ENCODE peak calls at places on chromosomes 5 and 9, in six cellular contexts. C is cardiac fibroblast; D is lung; H is type B pancreatic cell; G is keratinocyte; T is CD4-positive, alpha-beta T cell. L is an unnamed sample.

GRCh38 chr9:18549772-18550171 is 75.8 kb downstream of the ADAMTSL1 start:
- DNase-seq in C (no peak), D (no peak), H (no peak), G (no peak), T (no peak), L (no peak)

GRCh38 chr5:9454012-9454481 is 91.8 kb downstream of the SEMA5A start:
- DNase-seq in C (no peak), D (no peak), H (no peak), G (no peak), T (no peak), L (no peak)

GRCh38 chr9:121024237-121024636 is 25.8 kb downstream of the C5 start:
- DNase-seq in C (no peak), D (no peak), H (no peak), G (no peak), T (no peak), L (no peak)

GRCh38 chr9:106557996-106558667 is 304.8 kb upstream of the ZNF462 start:
- DNase-seq in C (no peak), D (no peak), H (no peak), G (no peak), T (no peak), L (no peak)

GRCh38 chr5:147388171-147388977 is 121.5 kb downstream of the DPYSL3 start:
- DNase-seq in C (no peak), D (no peak), H (no peak), G (no peak), T (no peak), L (no peak)

GRCh38 chr9:81621111-81621510 is 68.2 kb downstream of the TLE1 start:
- DNase-seq in C (no peak), D (no peak), H (no peak), G (no peak), T (no peak), L (no peak)

GRCh38 chr9:127980056-127980705 is 608 bp downstream of the EEIG1 start:
- DNase-seq in C (no peak), D (no peak), H (no peak), G (no peak), T (no peak), L (peak; percentile 66)

GRCh38 chr5:139644001-139644456 is 4.1 kb upstream of the CXXC5 start:
- DNase-seq in C (no peak), D (no peak), H (no peak), G (no peak), T (no peak), L (no peak)

GRCh38 chr9:112642126-112642525 is 75.8 kb downstream of the INIP start:
- DNase-seq in C (no peak), D (no peak), H (no peak), G (no peak), T (no peak), L (no peak)

GRCh38 chr9:128838338-128838737 is 8.7 kb upstream of the SPOUT1 start:
- DNase-seq in C (no peak), D (no peak), H (no peak), G (no peak), T (no peak), L (no peak)

GRCh38 chr5:168978015-168978414 is 322.9 kb downstream of the SLIT3 start:
- DNase-seq in C (peak; percentile 82), D (no peak), H (no peak), G (peak; percentile 40), T (no peak), L (no peak)

GRCh38 chr9:121929893-121930875 is 162.9 kb downstream of the TTLL11 start:
- DNase-seq in C (no peak), D (no peak), H (no peak), G (no peak), T (no peak), L (peak; percentile 56)

GRCh38 chr5:132484386-132484715 is 6.2 kb downstream of the IRF1 start:
- DNase-seq in C (no peak), D (no peak), H (no peak), G (no peak), T (peak; percentile 13), L (no peak)

GRCh38 chr9:127586537-127586936 is 25.5 kb upstream of the STXBP1 start:
- DNase-seq in C (peak; percentile 87), D (peak; percentile 82), H (peak; percentile 80), G (no peak), T (peak; percentile 40), L (peak; percentile 77)

GRCh38 chr9:134046894-134047681 is 20.7 kb downstream of the BRD3 start:
- DNase-seq in C (no peak), D (no peak), H (no peak), G (no peak), T (no peak), L (no peak)

GRCh38 chr9:76810377-76810957 is 46.2 kb downstream of the PCA3 start:
- DNase-seq in C (peak; percentile 81), D (peak; percentile 37), H (no peak), G (peak; percentile 23), T (no peak), L (peak; percentile 60)

DNA sequence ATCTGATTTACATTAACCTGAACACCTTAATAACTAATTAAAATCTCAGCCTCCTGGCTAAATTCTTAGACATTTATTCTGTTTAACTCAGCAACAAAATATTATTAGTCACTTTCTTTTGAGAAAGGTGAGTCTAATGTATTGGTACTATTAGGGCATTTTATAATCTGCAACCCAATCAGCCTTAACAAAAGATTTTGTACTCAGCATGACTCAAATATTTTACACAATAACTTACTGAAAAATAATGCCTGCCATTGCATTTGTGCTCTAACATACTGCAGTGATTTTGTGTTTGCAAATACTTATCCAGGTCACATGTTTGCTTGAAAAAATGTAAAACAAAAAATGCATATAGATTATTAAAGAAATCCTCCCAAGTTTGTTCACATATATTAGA is 1129.9 kb downstream of the TAF11L14 start:
- DNase-seq in C (no peak), D (no peak), H (no peak), G (no peak), T (no peak), L (no peak)
- TF ChIP-seq CTCF in C (no peak), D (no peak), H (no peak), G (no peak), T (no peak), L (no peak)

DNA sequence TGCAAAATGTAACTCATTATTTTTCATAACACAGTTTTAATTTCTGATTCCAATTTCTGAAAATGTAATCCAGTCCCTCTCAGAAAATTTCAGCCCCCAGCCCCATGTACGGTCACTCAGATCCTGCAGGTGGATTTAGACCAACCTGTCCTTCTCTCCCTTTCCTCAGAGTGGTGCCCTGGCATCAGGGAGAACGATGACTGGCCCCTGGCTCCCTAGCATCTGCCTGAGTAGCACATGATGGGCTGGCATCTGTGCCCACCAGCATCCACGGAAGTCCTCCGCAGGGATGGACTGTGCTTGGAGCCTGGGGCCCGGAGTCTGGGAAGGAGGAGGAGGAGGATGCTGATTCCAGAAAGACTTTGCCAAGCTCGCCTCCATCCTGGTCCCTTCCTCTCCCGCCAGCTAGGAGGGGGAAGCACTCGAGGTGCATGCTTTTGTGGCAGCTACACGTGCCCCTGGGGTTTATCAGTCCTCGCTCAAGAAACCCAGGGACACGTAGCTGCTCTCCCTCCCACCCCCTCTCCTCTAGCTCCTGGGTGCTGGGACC is 54.4 kb upstream of the RUFY1 start:
- DNase-seq in C (no peak), D (no peak), H (no peak), G (no peak), T (no peak), L (no peak)
- TF ChIP-seq CTCF in C (no peak), D (no peak), H (no peak), G (peak; percentile 36), T (no peak), L (no peak)

GRCh38 chr5:43437062-43437660 is 25.0 kb upstream of the CCL28 start:
- DNase-seq in C (no peak), D (no peak), H (no peak), G (no peak), T (no peak), L (no peak)
- TF ChIP-seq CTCF in C (no peak), D (no peak), H (no peak), G (peak; percentile 34), T (no peak), L (no peak)

DNA sequence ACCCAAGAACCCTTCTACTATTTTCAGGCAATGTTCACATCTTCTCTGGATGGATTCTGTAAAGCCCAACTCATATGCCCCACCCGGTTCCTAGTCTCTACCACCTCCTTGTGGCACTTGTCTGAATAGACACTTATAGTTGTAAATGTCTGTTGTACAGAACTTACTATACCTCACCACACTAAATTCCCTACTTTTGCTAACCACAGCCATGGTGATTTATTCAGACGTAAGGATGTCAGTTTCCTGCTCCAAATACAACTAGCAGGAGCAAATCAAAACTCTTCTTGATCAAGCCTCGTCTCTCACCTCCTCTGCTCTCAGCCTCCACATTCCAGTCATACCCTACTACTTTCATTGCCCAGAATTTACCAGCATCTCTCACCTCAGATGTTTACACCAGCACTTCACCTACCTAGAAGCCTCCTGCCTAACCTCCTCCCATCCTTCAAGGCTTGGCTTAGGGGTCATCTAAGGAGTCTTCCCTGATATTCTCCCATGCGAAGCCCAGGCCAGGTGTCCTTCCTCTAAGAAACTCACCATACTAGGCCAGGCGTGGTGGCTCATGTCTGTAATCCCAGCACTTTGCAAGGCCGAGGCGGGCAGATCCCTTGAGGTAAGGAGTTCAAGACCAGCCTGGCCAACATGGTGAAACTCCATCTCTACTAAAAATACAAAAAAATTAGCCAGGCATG is 75.5 kb downstream of the MAPKAP1 start:
- DNase-seq in C (peak; percentile 80), D (no peak), H (no peak), G (no peak), T (no peak), L (no peak)
- TF ChIP-seq CTCF in C (peak; percentile 69), D (peak; percentile 22), H (peak; percentile 72), G (peak; percentile 49), T (peak; percentile 29), L (peak; percentile 34)

GRCh38 chr9:123724211-123724831 is 205.6 kb downstream of the DENND1A start:
- DNase-seq in C (peak; percentile 79), D (no peak), H (no peak), G (no peak), T (no peak), L (no peak)
- TF ChIP-seq CTCF in C (peak; percentile 41), D (no peak), H (no peak), G (no peak), T (no peak), L (no peak)

GRCh38 chr9:70765935-70766334 is 351.5 kb upstream of the KLF9 start:
- DNase-seq in C (no peak), D (no peak), H (no peak), G (no peak), T (no peak), L (no peak)
- TF ChIP-seq CTCF in C (no peak), D (no peak), H (no peak), G (no peak), T (no peak), L (no peak)

DNA sequence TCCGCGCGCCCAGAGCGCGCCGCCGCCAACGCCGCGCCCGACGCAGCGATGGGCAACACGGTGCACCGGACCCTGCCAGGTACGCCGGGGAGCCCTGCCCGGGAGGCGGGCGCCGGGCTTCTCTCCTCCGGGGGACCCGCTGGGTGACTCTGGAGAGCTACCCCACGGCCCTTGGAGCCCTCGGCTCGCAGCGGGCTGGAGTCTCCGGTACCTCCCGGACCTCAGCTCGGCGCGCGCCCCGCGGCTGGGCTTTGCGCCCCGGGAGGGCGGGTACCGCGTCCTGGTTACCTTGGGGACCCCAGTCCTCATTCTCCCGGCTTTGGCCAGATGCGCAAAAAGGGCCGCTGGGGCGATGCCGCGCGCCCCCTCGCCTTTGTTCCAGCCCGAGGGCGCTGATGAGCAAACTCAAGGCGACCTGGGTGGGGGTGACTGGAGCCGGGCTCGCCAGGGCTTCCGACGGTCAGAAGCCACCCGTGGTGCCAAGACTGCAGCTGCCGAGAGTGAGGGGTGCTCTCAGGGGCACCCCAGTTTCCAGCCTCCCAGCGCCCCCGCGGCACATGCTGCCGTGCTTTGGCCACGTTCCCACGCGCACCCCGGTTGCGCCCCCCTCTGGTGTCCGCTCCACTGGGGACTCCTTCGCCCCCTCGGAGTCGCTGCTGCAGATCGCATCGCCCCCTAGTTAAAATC is 439 bp downstream of the NEURL1B start:
- DNase-seq in C (no peak), D (no peak), H (no peak), G (no peak), T (no peak), L (peak; percentile 53)
- TF ChIP-seq CTCF in C (no peak), D (no peak), H (no peak), G (no peak), T (no peak), L (no peak)

L was measured in nephron progenitor cell.